ENCODE peak calls at places on chromosomes 13 and 19, in six cellular contexts. C is fibroblast of pulmonary artery, B is foreskin fibroblast, M is Panc1, I is GM23338, V is endodermal cell. Q is an unnamed sample.

GRCh38 chr13:69324109-69324886 is 783.3 kb upstream of the ATXN8OS start:
- DNase-seq in M (no peak), C (peak), B (no peak), V (no peak), I (peak), Q (peak)

GRCh38 chr13:112725346-112726017 is 35.6 kb downstream of the ATP11A start:
- DNase-seq in M (no peak), C (no peak), I (no peak), B (no peak), V (peak), Q (peak)

GRCh38 chr19:42092350-42092749 is 16.4 kb downstream of the ZNF574 start:
- DNase-seq in M (no peak), B (no peak), I (peak), C (peak), V (peak), Q (peak)

GRCh38 chr13:43720780-43721397 is 65.9 kb downstream of the ENOX1 start:
- DNase-seq in M (no peak), I (no peak), C (peak), V (no peak), B (peak), Q (peak)

GRCh38 chr19:4913996-4914735 is 4.9 kb downstream of the UHRF1 start:
- DNase-seq in M (no peak), C (no peak), B (no peak), I (no peak), V (no peak), Q (peak)

GRCh38 chr13:31321457-31321856 is 121.7 kb downstream of the B3GLCT start:
- DNase-seq in C (no peak), B (no peak), M (no peak), I (no peak), V (no peak), Q (no peak)

GRCh38 chr19:4015705-4016402 is 8.3 kb downstream of the PIAS4 start:
- DNase-seq in M (no peak), C (no peak), I (no peak), V (no peak), B (no peak), Q (no peak)

GRCh38 chr19:50496189-50497029 is 14.6 kb downstream of the JOSD2 start:
- DNase-seq in C (no peak), B (no peak), I (peak), V (peak), M (no peak), Q (no peak)

DNA sequence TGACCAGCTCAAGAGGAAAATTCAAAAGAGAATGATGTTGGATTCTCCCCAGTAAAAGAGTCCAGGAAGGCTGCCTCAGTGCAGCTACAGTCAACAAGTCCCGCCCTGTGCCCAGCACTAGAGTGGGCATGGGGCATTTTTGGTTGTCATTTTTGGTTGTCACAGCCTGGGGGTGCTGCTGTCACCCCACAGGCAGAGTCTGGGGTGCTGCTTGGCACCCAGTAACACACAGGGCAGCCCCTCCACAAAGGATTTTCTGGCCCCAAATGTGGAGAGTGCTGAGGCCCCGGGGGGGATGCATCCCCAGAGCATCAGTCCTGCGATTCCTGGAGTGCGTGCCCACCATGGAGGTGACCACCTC is 28.2 kb upstream of the TMEM255B start:
- DNase-seq in C (no peak), B (no peak), I (no peak), V (no peak), M (no peak), Q (no peak)
- TF ChIP-seq CTCF in C (no peak), B (no peak), I (no peak), V (no peak), M (no peak), Q (no peak)

DNA sequence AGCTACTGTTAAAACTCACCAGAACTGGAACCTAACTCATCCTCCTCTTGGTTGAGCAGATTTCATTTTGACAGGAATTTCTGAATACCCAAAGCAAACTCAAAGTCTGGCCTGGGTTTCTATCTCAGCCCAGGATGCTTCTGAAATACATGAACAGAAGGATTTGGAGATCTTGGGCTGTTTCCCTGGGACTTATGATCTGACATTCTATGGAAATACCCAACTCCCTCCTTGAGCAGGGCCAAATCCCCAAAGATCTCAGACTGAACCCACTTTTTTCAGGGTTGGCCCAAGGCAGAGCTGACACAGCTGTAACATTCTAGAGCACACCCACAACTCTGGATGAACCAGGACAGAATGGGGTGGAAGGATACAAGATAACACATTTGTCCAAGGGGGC is 1.1 kb upstream of the ITM2B start:
- DNase-seq in M (no peak), B (no peak), C (no peak), V (no peak), I (no peak), Q (no peak)
- H3K4me3 ChIP-seq in M (no peak), B (no peak), C (no peak), V (no peak), I (peak), Q (no peak)

GRCh38 chr19:19475845-19476828 is 39.2 kb downstream of the TSSK6 start:
- DNase-seq in V (peak), M (no peak), I (peak), C (peak), B (no peak), Q (peak)
- TF ChIP-seq CTCF in V (peak), M (no peak), I (peak), C (peak), B (peak), Q (peak)

GRCh38 chr13:93227280-93227905 is 786 bp downstream of the GPC6 start:
- DNase-seq in I (peak), M (no peak), C (peak), B (peak), V (peak), Q (peak)

GRCh38 chr13:93227906-93228801 is 1.5 kb downstream of the GPC6 start:
- DNase-seq in V (peak), I (peak), B (peak), C (peak), M (no peak), Q (peak)

GRCh38 chr13:93231867-93232266 is 5.3 kb downstream of the GPC6 start:
- DNase-seq in I (no peak), M (no peak), C (no peak), B (no peak), V (no peak), Q (no peak)

GRCh38 chr13:93233997-93234416 is 7.4 kb downstream of the GPC6 start:
- DNase-seq in B (no peak), C (no peak), M (no peak), I (peak), V (peak), Q (no peak)

DNA sequence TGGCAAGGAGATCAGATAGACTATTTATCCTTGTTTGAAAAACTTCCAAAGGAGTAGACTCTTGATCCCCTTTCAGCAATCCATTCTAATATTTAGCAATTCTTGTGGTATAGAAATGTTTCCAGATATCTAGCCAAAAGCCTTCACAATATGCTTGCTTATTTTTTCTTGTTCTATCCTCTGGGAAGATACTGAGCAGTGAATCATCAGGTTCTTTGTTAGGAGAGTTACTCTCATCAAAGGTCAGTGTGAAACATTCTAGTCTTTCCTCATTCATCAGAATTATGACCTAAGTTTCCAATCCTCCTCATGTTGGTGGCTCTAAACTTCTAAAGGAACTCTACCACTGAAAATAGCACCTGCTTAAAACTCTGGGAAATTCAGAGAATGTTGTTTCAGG is 3.9 kb downstream of the GPC6 start:
- DNase-seq in M (no peak), I (no peak), C (peak), B (peak), V (no peak), Q (peak)
- H3K4me3 ChIP-seq in M (no peak), I (peak), C (no peak), B (no peak), V (peak), Q (no peak)

GRCh38 chr13:97274782-97275252 is 52.7 kb downstream of the MBNL2 start:
- DNase-seq in B (no peak), I (no peak), V (no peak), M (no peak), C (peak), Q (peak)
- TF ChIP-seq CTCF in B (no peak), I (no peak), V (no peak), M (no peak), C (no peak), Q (no peak)

DNA sequence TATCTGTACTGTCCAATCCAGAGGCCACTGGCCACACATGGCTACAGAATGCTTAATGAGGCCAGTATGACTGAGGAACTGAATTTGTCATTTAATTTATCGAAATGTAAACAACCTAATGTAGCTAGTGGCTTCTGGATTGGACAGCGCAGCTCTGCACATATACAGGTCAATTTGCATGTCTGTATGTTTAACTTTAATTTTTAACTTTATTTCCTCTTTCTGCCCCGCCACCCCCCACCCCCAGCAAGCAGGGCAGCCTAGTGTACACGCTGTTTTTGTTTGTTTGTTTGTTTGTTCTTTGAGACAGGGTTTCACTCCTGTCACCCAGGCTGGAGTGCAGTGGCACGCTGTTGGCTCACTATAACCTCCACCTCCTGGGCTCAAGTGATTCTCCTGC is 15.5 kb downstream of the ZSWIM9 start:
- DNase-seq in B (no peak), C (no peak), I (no peak), M (no peak), V (no peak), Q (no peak)
- H3K4me3 ChIP-seq in B (no peak), C (no peak), I (no peak), M (no peak), V (no peak), Q (no peak)

DNA sequence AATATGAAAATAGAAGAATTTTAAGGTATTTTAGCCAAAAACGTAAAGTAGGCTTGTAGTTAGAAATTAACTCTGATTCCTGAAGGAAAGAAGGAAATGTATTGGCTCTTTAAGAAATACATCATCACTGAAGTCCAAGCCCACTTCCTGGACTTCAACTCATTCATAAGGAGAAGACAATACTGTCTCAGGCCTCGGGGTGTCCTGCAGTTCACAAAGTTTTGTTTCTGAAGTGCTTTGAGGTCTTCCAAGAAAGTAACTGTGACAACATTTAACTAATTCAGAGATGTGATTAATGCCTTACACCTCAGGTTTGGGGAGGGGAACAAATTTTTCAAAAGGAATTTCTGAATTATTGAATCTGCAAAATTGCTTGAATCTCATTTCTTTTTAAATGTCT is 65.8 kb upstream of the STARD13 start:
- DNase-seq in I (no peak), M (no peak), V (no peak), C (peak), B (no peak), Q (peak)
- TF ChIP-seq CTCF in I (no peak), M (no peak), V (no peak), C (peak), B (no peak), Q (no peak)

GRCh38 chr13:74573654-74574053 is 439.4 kb upstream of the KLF12 start:
- DNase-seq in M (no peak), C (no peak), I (peak), B (no peak), V (peak), Q (no peak)

GRCh38 chr13:74571811-74572210 is 437.6 kb upstream of the KLF12 start:
- DNase-seq in M (no peak), B (no peak), C (no peak), I (no peak), V (no peak), Q (peak)

GRCh38 chr13:74576504-74576903 is 442.3 kb upstream of the KLF12 start:
- DNase-seq in M (no peak), C (no peak), B (no peak), V (no peak), I (no peak), Q (no peak)

GRCh38 chr13:74574964-74575728 is 440.9 kb upstream of the KLF12 start:
- DNase-seq in I (peak), M (no peak), V (peak), C (no peak), B (no peak), Q (no peak)

GRCh38 chr13:74575729-74576125 is 441.5 kb upstream of the KLF12 start:
- DNase-seq in B (peak), M (no peak), I (peak), C (peak), V (peak), Q (peak)
- H3K4me3 ChIP-seq in B (peak), M (no peak), I (peak), C (peak), V (peak), Q (peak)